ENCODE peak calls at places on chromosomes 6 and 20, in seven cellular contexts. One of them, this sample, is unnamed.

GRCh38 chr20:39282619-39283092 is 320.5 kb downstream of the DHX35 start:
- DNase-seq in memory B cell: no peak
- DNase-seq in T-helper 2 cell: no peak
- DNase-seq in ovary: no peak
- DNase-seq in H7: peak
- DNase-seq in body of pancreas: peak
- DNase-seq in NCI-H748 treated with DMSO at 0.1 percent for 48 hours: no peak
- DNase-seq in this sample: peak

GRCh38 chr6:149900620-149901443 is 2.9 kb upstream of the RAET1E start:
- DNase-seq in memory B cell: no peak
- DNase-seq in T-helper 2 cell: no peak
- DNase-seq in ovary: no peak
- DNase-seq in H7: peak
- DNase-seq in body of pancreas: no peak
- DNase-seq in NCI-H748 treated with DMSO at 0.1 percent for 48 hours: no peak
- DNase-seq in this sample: no peak

GRCh38 chr6:106671651-106672050 is 42.3 kb downstream of the QRSL1 start:
- DNase-seq in memory B cell: no peak
- DNase-seq in T-helper 2 cell: no peak
- DNase-seq in ovary: no peak
- DNase-seq in H7: no peak
- DNase-seq in body of pancreas: no peak
- DNase-seq in NCI-H748 treated with DMSO at 0.1 percent for 48 hours: no peak
- DNase-seq in this sample: no peak

GRCh38 chr6:14744212-14744556 is 501.7 kb upstream of the JARID2 start:
- DNase-seq in memory B cell: no peak
- DNase-seq in T-helper 2 cell: no peak
- DNase-seq in ovary: no peak
- DNase-seq in H7: no peak
- DNase-seq in body of pancreas: no peak
- DNase-seq in NCI-H748 treated with DMSO at 0.1 percent for 48 hours: no peak
- DNase-seq in this sample: no peak

GRCh38 chr6:37048851-37049734 is 43.6 kb downstream of the FGD2 start:
- DNase-seq in memory B cell: peak
- DNase-seq in T-helper 2 cell: peak
- DNase-seq in ovary: peak
- DNase-seq in H7: peak
- DNase-seq in body of pancreas: peak
- DNase-seq in NCI-H748 treated with DMSO at 0.1 percent for 48 hours: no peak
- DNase-seq in this sample: no peak

GRCh38 chr20:5893052-5893451 is 57.3 kb downstream of the TRMT6 start:
- DNase-seq in memory B cell: no peak
- DNase-seq in T-helper 2 cell: no peak
- DNase-seq in ovary: no peak
- DNase-seq in H7: no peak
- DNase-seq in body of pancreas: no peak
- DNase-seq in NCI-H748 treated with DMSO at 0.1 percent for 48 hours: no peak
- DNase-seq in this sample: no peak

GRCh38 chr6:166559211-166559610 is 27.3 kb downstream of the RAMACL start:
- DNase-seq in memory B cell: no peak
- DNase-seq in T-helper 2 cell: no peak
- DNase-seq in ovary: no peak
- DNase-seq in H7: no peak
- DNase-seq in body of pancreas: no peak
- DNase-seq in NCI-H748 treated with DMSO at 0.1 percent for 48 hours: no peak
- DNase-seq in this sample: no peak

GRCh38 chr6:144840619-144841018 is 555.5 kb downstream of the UTRN start:
- DNase-seq in memory B cell: no peak
- DNase-seq in T-helper 2 cell: no peak
- DNase-seq in ovary: no peak
- DNase-seq in H7: peak
- DNase-seq in body of pancreas: no peak
- DNase-seq in NCI-H748 treated with DMSO at 0.1 percent for 48 hours: peak
- DNase-seq in this sample: no peak

GRCh38 chr6:169918954-169919549 is 167.6 kb downstream of the ERMARD start:
- DNase-seq in memory B cell: no peak
- DNase-seq in T-helper 2 cell: no peak
- DNase-seq in ovary: no peak
- DNase-seq in H7: peak
- DNase-seq in body of pancreas: no peak
- DNase-seq in NCI-H748 treated with DMSO at 0.1 percent for 48 hours: no peak
- DNase-seq in this sample: no peak

GRCh38 chr6:71045296-71045695 is 88.4 kb upstream of the B3GAT2 start:
- DNase-seq in memory B cell: no peak
- DNase-seq in T-helper 2 cell: no peak
- DNase-seq in ovary: no peak
- DNase-seq in H7: no peak
- DNase-seq in body of pancreas: no peak
- DNase-seq in NCI-H748 treated with DMSO at 0.1 percent for 48 hours: no peak
- DNase-seq in this sample: no peak

GRCh38 chr6:88584581-88584980 is 378.8 kb downstream of the RNGTT start:
- DNase-seq in memory B cell: no peak
- DNase-seq in T-helper 2 cell: no peak
- DNase-seq in ovary: no peak
- DNase-seq in H7: no peak
- DNase-seq in body of pancreas: no peak
- DNase-seq in NCI-H748 treated with DMSO at 0.1 percent for 48 hours: no peak
- DNase-seq in this sample: no peak

GRCh38 chr20:32670773-32671455 is 2.8 kb downstream of the C20orf203 start:
- DNase-seq in memory B cell: no peak
- DNase-seq in T-helper 2 cell: no peak
- DNase-seq in ovary: no peak
- DNase-seq in H7: no peak
- DNase-seq in body of pancreas: no peak
- DNase-seq in NCI-H748 treated with DMSO at 0.1 percent for 48 hours: no peak
- DNase-seq in this sample: no peak

This sample was measured in mesendoderm.